ENCODE peak calls at places on chromosomes 2 and 18, in nine cellular contexts. T is NCI-H2171 treated with DMSO at 0.1 percent for 48 hours, M is HS-5, B is AG20443, W is pancreas, Y is mucosa of gallbladder, N is Peyer's patch, H is iPS DF 6.9, C is right lobe of liver. S is an unnamed sample.

GRCh38 chr2:101608411-101609317 is 88.8 kb upstream of the MAP4K4 start:
- DNase-seq in T (no peak), M (no peak), B (no peak), W (no peak), Y (no peak), N (no peak), H (no peak), C (no peak), S (no peak)

GRCh38 chr2:143128681-143129580 is at the start of gene ARHGAP15:
- DNase-seq in T (no peak), M (no peak), B (no peak), W (no peak), Y (peak), N (peak), H (no peak), C (no peak), S (no peak)

GRCh38 chr2:203623104-203623503 is 83.3 kb upstream of the CD28 start:
- DNase-seq in T (no peak), M (peak), B (peak), W (no peak), Y (no peak), N (no peak), H (no peak), C (no peak), S (peak)

GRCh38 chr2:136310005-136310495 is 192.1 kb upstream of the CXCR4 start:
- DNase-seq in T (peak), M (no peak), B (no peak), W (no peak), Y (no peak), N (no peak), H (no peak), C (no peak), S (no peak)

GRCh38 chr2:59389240-59389639 is 1148.1 kb upstream of the FANCL start:
- DNase-seq in T (peak), M (peak), B (no peak), W (no peak), Y (no peak), N (no peak), H (no peak), C (no peak), S (peak)

GRCh38 chr2:102106133-102106556 is 36.4 kb upstream of the IL1R1 start:
- DNase-seq in T (no peak), M (no peak), B (no peak), W (no peak), Y (no peak), N (no peak), H (no peak), C (no peak), S (no peak)

GRCh38 chr2:23322813-23323212 is 62.2 kb upstream of the KLHL29 start:
- DNase-seq in T (no peak), M (no peak), B (no peak), W (no peak), Y (no peak), N (no peak), H (no peak), C (no peak), S (no peak)

GRCh38 chr2:128260239-128261138 is 58.2 kb downstream of the HS6ST1 start:
- DNase-seq in T (no peak), M (no peak), B (peak), W (no peak), Y (peak), N (no peak), H (peak), C (no peak), S (no peak)

GRCh38 chr2:10575566-10576300 is 114.0 kb downstream of the NOL10 start:
- DNase-seq in T (no peak), M (peak), B (peak), W (no peak), Y (no peak), N (no peak), H (no peak), C (no peak), S (no peak)

GRCh38 chr18:12049983-12050811 is 43.4 kb upstream of the ANKRD62 start:
- DNase-seq in T (no peak), M (no peak), B (no peak), W (no peak), Y (no peak), N (peak), H (no peak), C (no peak), S (no peak)

GRCh38 chr2:127174977-127175376 is 45.1 kb downstream of the CYP27C1 start:
- DNase-seq in T (peak), M (no peak), B (peak), W (no peak), Y (peak), N (peak), H (no peak), C (no peak), S (peak)

GRCh38 chr2:47652041-47652713 is 130.8 kb upstream of the MSH6 start:
- DNase-seq in T (no peak), M (no peak), B (no peak), W (no peak), Y (no peak), N (no peak), H (no peak), C (no peak), S (no peak)

GRCh38 chr18:49250819-49251388 is 209.5 kb downstream of the DYM start:
- DNase-seq in T (peak), M (no peak), B (peak), W (no peak), Y (no peak), N (no peak), H (no peak), C (no peak), S (peak)

GRCh38 chr18:13577091-13577697 is 149.2 kb downstream of the FAM210A start:
- DNase-seq in T (no peak), M (no peak), B (peak), W (no peak), Y (no peak), N (no peak), H (no peak), C (no peak), S (no peak)

GRCh38 chr2:15808221-15808574 is 132.2 kb upstream of the MYCN start:
- DNase-seq in T (no peak), M (no peak), B (no peak), W (no peak), Y (no peak), N (no peak), H (no peak), C (no peak), S (no peak)

GRCh38 chr2:158772306-158773078 is 22.6 kb upstream of the DAPL1 start:
- DNase-seq in T (peak), M (no peak), B (peak), W (no peak), Y (no peak), N (no peak), H (no peak), C (no peak), S (no peak)

GRCh38 chr18:25289040-25289631 is 62.8 kb downstream of the ZNF521 start:
- DNase-seq in T (no peak), M (peak), B (peak), W (no peak), Y (no peak), N (no peak), H (no peak), C (no peak), S (no peak)

GRCh38 chr2:233426619-233427342 is 72.5 kb downstream of the DGKD start:
- DNase-seq in T (no peak), M (peak), B (no peak), W (no peak), Y (no peak), N (peak), H (no peak), C (no peak), S (no peak)

GRCh38 chr18:6561893-6562292 is 147.2 kb upstream of the L3MBTL4 start:
- DNase-seq in T (peak), M (no peak), B (no peak), W (no peak), Y (no peak), N (no peak), H (no peak), C (no peak), S (peak)

GRCh38 chr2:195569255-195569654 is 87.8 kb upstream of the SLC39A10 start:
- DNase-seq in T (no peak), M (no peak), B (no peak), W (no peak), Y (no peak), N (no peak), H (no peak), C (no peak), S (no peak)

GRCh38 chr2:61705625-61706024 is 148.2 kb downstream of the FAM161A start:
- DNase-seq in T (no peak), M (no peak), B (no peak), W (no peak), Y (no peak), N (no peak), H (no peak), C (no peak), S (peak)

GRCh38 chr2:56185582-56186046 is 1.8 kb downstream of the CCDC85A start:
- DNase-seq in T (peak), M (no peak), B (peak), W (no peak), Y (peak), N (no peak), H (no peak), C (peak), S (peak)

GRCh38 chr2:157790780-157791179 is 85.3 kb downstream of the ACVR1 start:
- DNase-seq in T (no peak), M (no peak), B (no peak), W (no peak), Y (no peak), N (no peak), H (no peak), C (no peak), S (no peak)

GRCh38 chr18:49020621-49021021 is 69.9 kb upstream of the SMAD7 start:
- DNase-seq in T (no peak), M (no peak), B (peak), W (peak), Y (no peak), N (no peak), H (no peak), C (no peak), S (no peak)

GRCh38 chr18:56721491-56721890 is 70.3 kb downstream of the WDR7 start:
- DNase-seq in T (no peak), M (no peak), B (no peak), W (no peak), Y (no peak), N (no peak), H (no peak), C (no peak), S (no peak)

GRCh38 chr2:235330775-235331438 is 162.9 kb upstream of the AGAP1 start:
- DNase-seq in T (peak), M (peak), B (peak), W (no peak), Y (no peak), N (no peak), H (no peak), C (no peak), S (no peak)